ENCODE peak calls at places on chromosomes 11 and 22, in four cellular contexts. K is HFF-Myc, H is Peyer's patch, E is thoracic aorta. O is an unnamed sample.

GRCh38 chr22:42680648-42681047 is 31.5 kb upstream of the CYB5R3 start:
- DNase-seq in K (peak), H (no peak), E (no peak), O (peak)

GRCh38 chr11:69051381-69052342 is 2.9 kb downstream of the TPCN2 start:
- DNase-seq in K (no peak), H (no peak), E (no peak), O (no peak)

GRCh38 chr11:68213135-68213515 is at the start of gene KMT5B:
- DNase-seq in K (no peak), H (peak), E (no peak), O (no peak)

GRCh38 chr11:40722179-40722795 is 737.2 kb downstream of the LRRC4C start:
- DNase-seq in K (no peak), H (no peak), E (no peak), O (no peak)

GRCh38 chr11:986270-986951 is 50.1 kb downstream of the MUC6 start:
- DNase-seq in K (no peak), H (no peak), E (no peak), O (no peak)

GRCh38 chr11:61834278-61835004 is 6.3 kb downstream of the FADS2 start:
- DNase-seq in K (no peak), H (peak), E (no peak), O (no peak)

GRCh38 chr11:126886636-126887035 is 113.9 kb downstream of the KIRREL3 start:
- DNase-seq in K (no peak), H (no peak), E (no peak), O (no peak)

GRCh38 chr11:67372232-67372992 is 986 bp downstream of the CLCF1 start:
- DNase-seq in K (no peak), H (no peak), E (no peak), O (no peak)

GRCh38 chr11:101612481-101612880 is 28.7 kb upstream of the TRPC6 start:
- DNase-seq in K (no peak), H (no peak), E (no peak), O (no peak)

GRCh38 chr11:119773016-119773415 is 44.0 kb upstream of the NECTIN1 start:
- DNase-seq in K (no peak), H (no peak), E (no peak), O (no peak)

GRCh38 chr11:12634329-12634728 is 39.9 kb upstream of the TEAD1 start:
- DNase-seq in K (no peak), H (no peak), E (no peak), O (no peak)

GRCh38 chr11:26331911-26332571 is at the start of gene ANO3:
- DNase-seq in K (peak), H (no peak), E (no peak), O (peak)

GRCh38 chr11:62141111-62142042 is 17.6 kb downstream of the INCENP start:
- DNase-seq in K (no peak), H (peak), E (no peak), O (no peak)

GRCh38 chr11:112977620-112978212 is 16.5 kb downstream of the NCAM1 start:
- DNase-seq in K (no peak), H (no peak), E (no peak), O (peak)

GRCh38 chr11:117887431-117888139 is 11.1 kb upstream of the FXYD6 start:
- DNase-seq in K (no peak), H (no peak), E (no peak), O (no peak)

GRCh38 chr11:66443602-66444001 is 5.0 kb upstream of the MRPL11 start:
- DNase-seq in K (peak), H (no peak), E (no peak), O (no peak)

GRCh38 chr11:11416917-11417316 is 63.9 kb upstream of the CSNK2A3 start:
- DNase-seq in K (no peak), H (no peak), E (no peak), O (no peak)

GRCh38 chr11:84714316-84714780 is 912.8 kb downstream of the DLG2 start:
- DNase-seq in K (peak), H (no peak), E (no peak), O (peak)

GRCh38 chr11:116687458-116688201 is 85.2 kb downstream of the BUD13 start:
- DNase-seq in K (no peak), H (no peak), E (no peak), O (no peak)

GRCh38 chr11:33323421-33323820 is 66.2 kb downstream of the HIPK3 start:
- DNase-seq in K (no peak), H (no peak), E (no peak), O (no peak)

DNA sequence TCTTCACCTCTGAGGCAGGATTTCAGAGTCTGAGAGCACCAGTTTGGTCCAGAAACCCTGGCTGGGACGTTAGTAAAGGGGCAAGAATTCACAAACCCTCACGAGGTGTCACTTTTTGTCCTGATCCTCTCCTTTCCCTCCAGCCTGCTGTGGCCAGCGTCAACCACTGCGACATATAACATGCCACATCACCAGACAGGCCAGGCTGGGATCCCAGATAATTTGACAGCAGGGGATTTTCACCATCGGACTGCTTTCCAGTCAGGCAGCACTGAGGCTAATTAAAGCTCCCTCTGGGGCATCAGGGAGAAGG is 36.8 kb upstream of the RBFOX2 start:
- DNase-seq in K (no peak), H (no peak), E (no peak), O (no peak)
- H3K4me3 ChIP-seq in K (peak), H (peak), E (peak), O (peak)

GRCh38 chr11:74735566-74735965 is 4.3 kb upstream of the CHRDL2 start:
- DNase-seq in K (no peak), H (no peak), E (no peak), O (no peak)

GRCh38 chr11:74730601-74731260 is 495 bp downstream of the CHRDL2 start:
- DNase-seq in K (no peak), H (no peak), E (no peak), O (no peak)

GRCh38 chr11:74736031-74736430 is 4.8 kb upstream of the CHRDL2 start:
- DNase-seq in K (no peak), H (no peak), E (no peak), O (no peak)

GRCh38 chr11:74729397-74729796 is 1.8 kb downstream of the CHRDL2 start:
- DNase-seq in K (no peak), H (no peak), E (no peak), O (no peak)

GRCh38 chr11:74731301-74732094 is at the start of gene CHRDL2:
- DNase-seq in K (no peak), H (no peak), E (no peak), O (no peak)
- H3K4me3 ChIP-seq in K (peak), H (no peak), E (peak), O (peak)

GRCh38 chr22:39457546-39458442 is 982 bp downstream of the MGAT3 start:
- DNase-seq in K (no peak), H (peak), E (no peak), O (no peak)

GRCh38 chr22:39459681-39460080 is 2.9 kb downstream of the MGAT3 start:
- DNase-seq in K (no peak), H (no peak), E (no peak), O (no peak)

GRCh38 chr22:39457047-39457545 is 284 bp downstream of the MGAT3 start:
- DNase-seq in K (no peak), H (no peak), E (no peak), O (no peak)

GRCh38 chr22:39456262-39457046 is at the start of gene MGAT3:
- DNase-seq in K (no peak), H (no peak), E (no peak), O (no peak)

DNA sequence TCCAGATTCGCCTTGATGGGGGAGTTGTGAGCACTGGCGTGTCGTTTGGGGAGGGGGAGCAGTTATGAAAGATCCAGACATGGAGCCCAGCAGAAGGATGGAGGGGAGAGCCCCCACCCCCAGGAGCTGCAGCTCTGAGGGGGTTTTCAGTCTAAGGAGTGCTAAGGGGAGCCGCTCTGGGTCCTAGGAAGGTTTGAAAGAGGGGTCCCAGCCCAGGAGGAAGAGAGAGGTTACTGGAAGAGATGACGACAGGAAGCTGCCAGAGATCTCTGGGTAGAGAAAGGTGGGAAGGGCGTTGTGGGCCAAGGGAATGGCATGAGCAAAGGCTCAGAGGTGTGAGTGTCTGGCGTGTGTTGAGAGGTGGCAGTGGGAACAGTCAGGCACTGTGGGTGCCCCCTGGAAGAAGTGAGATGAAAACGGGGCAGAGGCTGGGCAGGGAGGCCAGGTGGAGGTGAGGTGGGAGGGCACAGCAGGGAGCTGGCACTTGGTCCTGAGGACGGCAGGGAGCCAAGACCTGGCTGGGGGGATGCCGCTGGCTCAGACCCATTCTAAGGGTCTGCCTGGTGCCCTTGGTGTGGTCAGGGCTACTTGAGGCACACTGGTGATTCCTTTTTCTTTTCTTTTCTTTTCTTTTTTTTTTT is 1.8 kb downstream of the MGAT3 start:
- DNase-seq in K (no peak), H (no peak), E (no peak), O (no peak)
- H3K4me3 ChIP-seq in K (no peak), H (peak), E (peak), O (peak)

GRCh38 chr11:131583823-131584222 is 213.4 kb downstream of the NTM start:
- DNase-seq in K (no peak), H (no peak), E (no peak), O (no peak)
- H3K4me3 ChIP-seq in K (no peak), H (no peak), E (no peak), O (no peak)

DNA sequence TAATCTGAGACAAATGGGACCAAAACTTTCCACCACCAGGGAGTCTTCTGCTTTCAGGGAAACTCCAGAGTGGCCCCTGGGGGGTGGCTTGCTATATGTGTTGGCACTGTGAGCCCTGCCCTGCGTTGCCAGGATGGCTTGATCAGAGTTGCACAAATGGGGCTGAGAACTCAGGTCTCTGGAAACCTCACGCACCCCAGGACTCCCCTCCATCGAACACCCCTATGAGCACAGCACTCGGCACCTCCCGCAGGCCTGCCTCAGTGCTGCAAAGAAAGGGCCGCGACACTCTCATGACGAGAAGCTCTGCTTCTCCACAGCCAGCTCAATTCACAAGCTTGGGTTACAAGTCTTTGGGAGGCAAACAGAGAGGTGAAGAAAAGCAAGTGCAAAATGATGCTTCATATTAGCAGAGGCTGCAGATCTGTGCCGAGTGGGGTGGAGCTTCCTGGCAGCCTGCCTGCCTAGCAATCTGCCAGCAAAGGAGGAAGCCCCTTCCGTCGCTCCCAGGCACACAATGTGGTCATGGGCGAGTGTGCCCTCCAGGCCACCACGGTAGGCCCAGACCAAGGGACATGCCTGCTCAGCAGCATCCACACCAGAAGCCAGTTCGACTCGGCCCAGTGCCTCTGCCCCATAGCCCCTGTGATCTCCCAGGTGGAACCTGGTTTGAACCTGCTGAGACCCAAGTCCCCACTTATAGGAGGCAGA is 55.7 kb downstream of the MYH9 start:
- DNase-seq in K (peak), H (peak), E (no peak), O (no peak)
- H3K4me3 ChIP-seq in K (no peak), H (peak), E (peak), O (no peak)

DNA sequence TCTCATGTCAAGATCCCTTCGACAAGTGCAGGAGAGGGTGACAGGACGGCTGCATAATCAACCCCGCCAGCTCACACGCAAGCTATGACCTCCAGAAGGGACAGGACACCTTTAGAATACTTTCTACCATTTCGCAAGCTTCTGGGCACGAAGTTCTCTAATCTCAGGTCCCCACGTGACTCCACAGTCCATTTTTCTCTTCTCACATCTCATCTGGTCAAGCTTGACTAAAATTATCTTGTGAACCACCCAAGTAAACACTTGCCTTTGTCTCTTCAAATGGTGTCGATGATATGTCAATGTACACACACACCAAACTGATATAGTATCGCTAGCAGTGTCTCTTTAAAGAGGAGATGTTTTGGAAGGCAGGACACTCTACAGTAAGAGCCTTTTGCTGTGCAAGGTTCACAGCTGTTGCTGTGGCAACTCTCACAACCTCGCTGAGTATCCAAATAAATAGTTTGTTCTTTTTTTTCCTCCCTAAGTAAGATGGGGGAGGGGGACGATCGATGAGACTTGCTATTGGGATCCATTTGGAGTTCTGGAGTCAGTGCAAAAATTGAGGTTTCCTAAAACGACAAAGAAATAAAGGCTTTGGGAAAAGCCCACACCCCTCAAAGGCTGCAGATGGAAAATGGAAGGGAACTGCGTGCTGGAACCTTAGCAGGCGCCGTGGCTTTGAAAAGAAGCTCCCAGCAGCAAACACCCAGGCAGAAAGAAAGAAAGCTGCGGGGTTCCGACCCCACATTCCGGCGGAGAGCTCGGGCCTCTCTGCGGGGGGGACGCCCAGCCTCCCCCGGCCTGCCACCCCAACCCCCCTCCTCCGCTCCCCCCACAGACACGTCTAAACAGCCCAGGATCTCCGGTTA is 215.4 kb upstream of the UBASH3B start:
- DNase-seq in K (no peak), H (no peak), E (no peak), O (peak)
- H3K4me3 ChIP-seq in K (peak), H (no peak), E (peak), O (peak)

O was measured in epithelial cell of proximal tubule.